ENCODE peak calls at places on chromosomes 5 and 9, in four cellular contexts. H is HEK293T, R is HepG2, D is K562. A is an unnamed sample.

GRCh38 chr9:35748239-35748857 is 680 bp downstream of the GBA2 start:
- DNase-seq in H (no peak), R (no peak), D (no peak), A (no peak)

GRCh38 chr9:69317894-69318293 is 7.1 kb upstream of the ENTREP1 start:
- DNase-seq in H (no peak), R (no peak), D (no peak), A (no peak)

GRCh38 chr9:77514886-77515711 is 133.0 kb downstream of the GNA14 start:
- DNase-seq in H (no peak), R (peak; percentile 6), D (no peak), A (no peak)

GRCh38 chr9:38235244-38235643 is 157.3 kb upstream of the ALDH1B1 start:
- DNase-seq in H (no peak), R (no peak), D (no peak), A (no peak)

GRCh38 chr5:172113036-172113435 is 75.0 kb downstream of the STK10 start:
- DNase-seq in H (no peak), R (no peak), D (no peak), A (no peak)

GRCh38 chr5:53825016-53825415 is 264.6 kb downstream of the NDUFS4 start:
- DNase-seq in H (no peak), R (no peak), D (no peak), A (no peak)

GRCh38 chr9:108108290-108108689 is 618.7 kb upstream of the KLF4 start:
- DNase-seq in H (no peak), R (no peak), D (peak; percentile 29), A (no peak)

GRCh38 chr5:96201503-96201902 is 231.5 kb downstream of the PCSK1 start:
- DNase-seq in H (no peak), R (no peak), D (no peak), A (no peak)

GRCh38 chr9:101462558-101462957 is 27.0 kb upstream of the ALDOB start:
- DNase-seq in H (no peak), R (no peak), D (peak; percentile 77), A (peak; percentile 31)

GRCh38 chr5:96203761-96204160 is 229.3 kb downstream of the PCSK1 start:
- DNase-seq in H (no peak), R (no peak), D (no peak), A (no peak)

GRCh38 chr5:157718529-157718928 is 12.7 kb upstream of the THG1L start:
- DNase-seq in H (peak; percentile 31), R (peak; percentile 23), D (peak; percentile 53), A (no peak)

GRCh38 chr5:76257897-76258296 is 145.2 kb upstream of the IQGAP2 start:
- DNase-seq in H (no peak), R (no peak), D (no peak), A (no peak)

GRCh38 chr5:109125755-109126429 is 283.9 kb downstream of the PJA2 start:
- DNase-seq in H (no peak), R (no peak), D (no peak), A (no peak)

GRCh38 chr9:69745716-69746538 is 13.9 kb downstream of the PTAR1 start:
- DNase-seq in H (no peak), R (peak; percentile 14), D (peak; percentile 9), A (no peak)

GRCh38 chr5:138664276-138664943 is 88.8 kb upstream of the CTNNA1 start:
- DNase-seq in H (no peak), R (no peak), D (no peak), A (no peak)

GRCh38 chr9:115373000-115373709 is 255.2 kb upstream of the TNC start:
- DNase-seq in H (no peak), R (peak; percentile 35), D (no peak), A (no peak)

GRCh38 chr9:92059669-92060068 is 55.5 kb downstream of the SPTLC1 start:
- DNase-seq in H (no peak), R (no peak), D (no peak), A (no peak)

GRCh38 chr9:21856301-21857094 is 54.1 kb downstream of the MTAP start:
- DNase-seq in H (no peak), R (peak; percentile 33), D (no peak), A (no peak)

GRCh38 chr9:130139251-130139650 is 33.0 kb upstream of the NCS1 start:
- DNase-seq in H (no peak), R (no peak), D (no peak), A (no peak)

GRCh38 chr9:120538339-120538738 is 41.6 kb downstream of the CDK5RAP2 start:
- DNase-seq in H (no peak), R (peak; percentile 95), D (no peak), A (no peak)

GRCh38 chr9:129868571-129869486 is 33.6 kb downstream of the USP20 start:
- DNase-seq in H (no peak), R (no peak), D (no peak), A (no peak)

GRCh38 chr5:109959652-109960051 is 269.9 kb downstream of the MAN2A1 start:
- DNase-seq in H (no peak), R (peak; percentile 13), D (no peak), A (no peak)

GRCh38 chr9:27349681-27350080 is 52.7 kb upstream of the EQTN start:
- DNase-seq in H (no peak), R (no peak), D (no peak), A (no peak)

GRCh38 chr5:76403713-76403962 is 553 bp downstream of the IQGAP2 start:
- DNase-seq in H (no peak), R (no peak), D (no peak), A (peak; percentile 89)

GRCh38 chr5:125476888-125477585 is 730.6 kb upstream of the ZNF608 start:
- DNase-seq in H (no peak), R (no peak), D (no peak), A (no peak)

GRCh38 chr9:128121924-128122808 is 5.4 kb downstream of the PTGES2 start:
- DNase-seq in H (no peak), R (no peak), D (no peak), A (no peak)

GRCh38 chr9:125829743-125830142 is 82.6 kb downstream of the PBX3 start:
- DNase-seq in H (no peak), R (no peak), D (no peak), A (no peak)

GRCh38 chr5:69231851-69232250 is 2.8 kb upstream of the CDK7 start:
- DNase-seq in H (no peak), R (no peak), D (no peak), A (no peak)

GRCh38 chr9:86557918-86558317 is 203.7 kb upstream of the TUT7 start:
- DNase-seq in H (no peak), R (no peak), D (no peak), A (no peak)

GRCh38 chr5:180204420-180204819 is 4.6 kb downstream of the RASGEF1C start:
- DNase-seq in H (no peak), R (no peak), D (no peak), A (no peak)

GRCh38 chr5:93342563-93343061 is 238.4 kb downstream of the NR2F1-AS1 start:
- DNase-seq in H (no peak), R (no peak), D (no peak), A (no peak)
- TF ChIP-seq ELF4 in H (no peak), R (no peak), D (no peak), A (no peak)

GRCh38 chr5:43019615-43020293 is 20.4 kb downstream of the ANXA2R start:
- DNase-seq in H (no peak), R (peak; percentile 88), D (no peak), A (peak; percentile 57)
- TF ChIP-seq ELF4 in H (no peak), R (no peak), D (no peak), A (no peak)

GRCh38 chr9:83707768-83708514 is at the start of gene UBQLN1:
- DNase-seq in H (peak; percentile 92), R (peak; percentile 88), D (peak; percentile 91), A (peak; percentile 87)

GRCh38 chr9:83714316-83714715 is 6.6 kb upstream of the UBQLN1 start:
- DNase-seq in H (no peak), R (no peak), D (no peak), A (no peak)

GRCh38 chr9:83707518-83707767 is 315 bp downstream of the UBQLN1 start:
- DNase-seq in H (no peak), R (no peak), D (no peak), A (no peak)

GRCh38 chr9:83706703-83707517 is 848 bp downstream of the UBQLN1 start:
- DNase-seq in H (peak; percentile 59), R (peak; percentile 30), D (peak; percentile 45), A (peak; percentile 74)

GRCh38 chr9:83708515-83709158 is 879 bp upstream of the UBQLN1 start:
- DNase-seq in H (peak; percentile 46), R (peak; percentile 84), D (peak; percentile 77), A (peak; percentile 45)
- TF ChIP-seq ELF4 in H (no peak), R (no peak), D (no peak), A (no peak)

GRCh38 chr5:6772886-6773285 is 59.7 kb downstream of the TENT4A start:
- DNase-seq in H (no peak), R (no peak), D (no peak), A (no peak)
- TF ChIP-seq ELF4 in H (no peak), R (no peak), D (no peak), A (no peak)

GRCh38 chr9:94932647-94933415 is 206.3 kb downstream of the AOPEP start:
- DNase-seq in H (no peak), R (no peak), D (no peak), A (no peak)
- TF ChIP-seq ELF4 in H (no peak), R (no peak), D (no peak), A (no peak)

DNA sequence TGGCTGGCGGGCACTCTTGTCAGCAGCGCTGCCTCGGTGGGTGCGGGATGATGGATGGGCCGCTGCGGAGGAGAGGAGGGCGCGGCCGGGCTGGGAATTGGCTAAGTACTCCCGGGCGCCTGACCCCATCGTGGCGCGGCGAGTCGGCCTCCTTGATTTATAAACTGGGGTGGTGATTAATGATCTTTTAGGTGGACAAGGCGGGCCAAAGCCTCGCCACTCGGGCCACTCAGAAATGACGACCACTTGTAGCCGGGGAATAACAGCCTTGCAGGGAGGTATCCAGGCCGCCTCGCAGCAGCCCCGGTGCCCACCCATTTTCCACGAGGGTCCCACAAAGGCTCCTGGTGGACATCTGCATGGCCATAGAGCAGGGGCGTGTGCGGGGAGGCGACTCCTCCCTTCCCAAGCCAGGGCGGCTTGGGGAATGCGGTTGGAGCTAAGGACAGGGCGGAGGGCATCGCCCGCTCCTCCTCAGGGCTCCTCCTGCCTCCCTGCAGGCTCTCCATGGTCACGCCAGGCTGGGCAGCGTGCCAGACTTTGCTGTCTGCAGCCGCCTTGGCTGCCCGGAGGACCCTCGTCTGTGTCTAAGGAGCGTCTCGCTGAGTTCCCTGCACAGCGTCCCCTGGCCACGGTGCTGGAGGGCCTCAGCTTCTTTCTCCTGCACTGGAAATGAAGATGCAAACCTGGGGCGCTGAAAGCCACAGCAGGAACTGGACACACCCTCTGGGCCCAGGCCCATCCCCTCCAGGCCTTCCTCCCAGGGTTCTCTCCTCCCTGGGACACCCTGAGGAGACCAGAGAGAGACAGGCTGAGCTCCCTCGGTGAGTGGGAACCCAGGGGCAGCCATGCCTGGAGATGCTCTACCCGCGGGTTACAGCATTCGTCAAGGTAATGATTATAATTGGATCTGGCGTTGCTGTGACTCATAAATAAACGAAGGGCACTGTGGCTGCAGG is 287.4 kb upstream of the IRX4 start:
- DNase-seq in H (no peak), R (no peak), D (no peak), A (no peak)
- TF ChIP-seq ELF4 in H (no peak), R (no peak), D (no peak), A (no peak)

A was measured in WTC11.